ENCODE peak calls at places on chromosome 5, in nine cellular contexts. C is dorsolateral prefrontal cortex; S is caudate nucleus; A is psoas muscle; V is aorta; B is GM12878; I is CD8-positive, alpha-beta T cell; T is lung; J is brain microvascular endothelial cell. M is an unnamed sample.

GRCh38 chr5:3843691-3844090 is 248.1 kb downstream of the IRX1 start:
- DNase-seq in J (no peak), I (no peak), T (no peak), V (no peak), B (no peak), C (no peak), A (no peak), S (no peak), M (no peak)

GRCh38 chr5:98330871-98331270 is 442.6 kb upstream of the RGMB start:
- DNase-seq in C (no peak), S (no peak), J (no peak), I (no peak), V (no peak), A (no peak), T (no peak), B (no peak), M (no peak)

GRCh38 chr5:178069909-178070308 is 43.4 kb upstream of the N4BP3 start:
- DNase-seq in B (no peak), V (no peak), S (no peak), T (no peak), C (no peak), I (no peak), A (no peak), J (peak; percentile 25), M (no peak)

GRCh38 chr5:157554180-157555030 is 21.2 kb downstream of the ADAM19 start:
- DNase-seq in J (no peak), A (no peak), S (no peak), I (no peak), C (no peak), T (no peak), B (peak; percentile 53), V (no peak), M (no peak)

GRCh38 chr5:141951341-141951781 is 6.6 kb downstream of the PCDH12 start:
- DNase-seq in S (no peak), J (no peak), I (no peak), V (no peak), A (no peak), T (no peak), C (no peak), B (no peak), M (no peak)

GRCh38 chr5:157076558-157076957 is 17.6 kb upstream of the HAVCR1 start:
- DNase-seq in B (no peak), T (no peak), A (no peak), I (no peak), S (no peak), J (peak; percentile 29), C (no peak), V (no peak), M (no peak)

GRCh38 chr5:581941-582340 is 30.2 kb upstream of the CEP72 start:
- DNase-seq in A (no peak), B (no peak), I (no peak), T (no peak), J (no peak), C (no peak), S (no peak), V (no peak), M (no peak)

GRCh38 chr5:33810491-33811120 is 81.2 kb downstream of the ADAMTS12 start:
- DNase-seq in T (no peak), V (no peak), J (no peak), S (no peak), A (peak; percentile 24), I (no peak), B (no peak), C (no peak), M (no peak)

GRCh38 chr5:26482817-26483375 is 555.5 kb downstream of the CDH9 start:
- DNase-seq in C (peak; percentile 50), A (no peak), T (peak; percentile 37), S (peak; percentile 4), V (no peak), B (no peak), J (peak; percentile 6), I (no peak), M (peak; percentile 31)

GRCh38 chr5:106171132-106171531 is 1499.6 kb downstream of the EFNA5 start:
- DNase-seq in T (no peak), B (no peak), C (no peak), A (no peak), J (no peak), S (no peak), V (no peak), I (no peak), M (no peak)

GRCh38 chr5:168951341-168951740 is 349.6 kb downstream of the SLIT3 start:
- DNase-seq in S (no peak), V (no peak), I (no peak), J (no peak), A (no peak), C (no peak), B (no peak), T (no peak), M (no peak)

GRCh38 chr5:78232163-78232562 is 62.3 kb downstream of the AP3B1 start:
- DNase-seq in B (no peak), J (no peak), I (no peak), T (no peak), S (no peak), C (no peak), A (no peak), V (no peak), M (no peak)

GRCh38 chr5:131281133-131281867 is 17.4 kb downstream of the CDC42SE2 start:
- DNase-seq in I (no peak), B (no peak), T (no peak), A (no peak), S (no peak), J (no peak), C (no peak), V (no peak), M (no peak)
- H3K27ac ChIP-seq in I (peak overlapping the region; percentile 75), B (peak overlapping the region; percentile 89), T (no peak overlapping the region), A (no peak overlapping the region), S (peak overlapping the region; percentile 15), J (no peak overlapping the region), C (no peak overlapping the region), V (no peak overlapping the region), M (no peak overlapping the region)

DNA sequence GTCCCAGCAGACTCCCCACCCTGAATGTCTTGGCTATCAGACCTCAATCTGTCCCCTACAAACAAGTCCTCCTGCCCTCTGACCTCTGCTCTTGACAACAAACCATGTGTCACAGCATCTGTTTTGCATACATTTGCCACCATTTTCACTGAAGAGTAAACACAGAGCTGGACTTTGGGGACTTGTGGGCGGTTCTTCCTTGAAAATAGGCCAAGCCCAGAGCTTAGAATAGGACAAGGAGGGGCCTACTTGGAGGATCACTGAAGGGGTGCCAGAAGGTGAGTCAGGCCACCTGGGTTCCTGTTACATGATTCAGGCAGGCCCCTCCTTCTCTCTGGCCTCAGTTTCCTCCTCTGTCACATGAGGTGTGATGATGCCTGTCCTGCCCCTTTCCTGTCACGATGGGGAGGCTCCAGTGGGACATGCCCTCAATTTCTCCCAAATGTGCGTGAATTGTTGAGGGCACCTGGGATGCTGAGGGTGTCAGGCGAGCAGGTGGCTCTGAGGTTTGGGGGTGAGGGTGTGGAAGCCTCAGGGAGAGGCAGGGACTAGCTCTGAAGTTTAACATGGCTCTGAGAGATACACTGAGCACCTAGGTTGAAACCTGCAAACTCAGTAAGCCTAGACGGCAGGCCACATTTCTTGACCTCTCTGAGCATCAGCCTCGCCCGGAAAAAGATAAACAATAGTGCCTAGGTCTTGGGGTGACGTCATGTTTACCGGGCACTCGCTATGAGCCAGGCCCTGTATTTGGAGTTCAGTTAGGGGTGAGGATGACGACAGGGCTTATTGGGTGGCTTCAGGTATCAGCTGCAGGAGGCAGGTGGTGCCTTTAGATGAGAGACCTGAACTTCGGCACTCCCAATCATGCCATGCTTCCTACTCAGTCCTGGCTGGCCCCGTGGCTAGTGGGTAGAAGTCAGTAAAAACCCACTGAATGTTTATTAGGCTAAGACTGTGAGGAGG is 107.6 kb upstream of the PITX1 start:
- DNase-seq in B (no peak), C (no peak), S (no peak), J (no peak), T (no peak), V (no peak), A (no peak), I (no peak), M (no peak)
- H3K27ac ChIP-seq in B (no peak overlapping the region), C (no peak overlapping the region), S (no peak overlapping the region), J (no peak overlapping the region), T (no peak overlapping the region), V (no peak overlapping the region), A (no peak overlapping the region), I (no peak overlapping the region), M (no peak overlapping the region)

GRCh38 chr5:80234311-80234948 is 21.4 kb downstream of the SERINC5 start:
- DNase-seq in S (no peak), C (no peak), B (no peak), A (no peak), V (no peak), J (no peak), T (no peak), I (no peak), M (no peak)
- H3K27ac ChIP-seq in S (no peak overlapping the region), C (no peak overlapping the region), B (no peak overlapping the region), A (no peak overlapping the region), V (no peak overlapping the region), J (no peak overlapping the region), T (no peak overlapping the region), I (no peak overlapping the region), M (no peak overlapping the region)

GRCh38 chr5:143338658-143339366 is 64.7 kb downstream of the NR3C1 start:
- DNase-seq in J (peak; percentile 22), S (no peak), I (no peak), B (no peak), T (no peak), A (no peak), C (no peak), V (no peak), M (no peak)

GRCh38 chr5:143343042-143343441 is 60.4 kb downstream of the NR3C1 start:
- DNase-seq in T (no peak), I (no peak), B (no peak), S (no peak), V (no peak), A (no peak), C (no peak), J (no peak), M (no peak)

GRCh38 chr5:143342607-143343006 is 60.9 kb downstream of the NR3C1 start:
- DNase-seq in I (no peak), S (no peak), B (no peak), V (no peak), A (no peak), T (no peak), J (no peak), C (no peak), M (no peak)

GRCh38 chr5:143341807-143342570 is 61.5 kb downstream of the NR3C1 start:
- DNase-seq in T (no peak), B (no peak), S (no peak), C (no peak), I (no peak), J (peak; percentile 60), V (no peak), A (no peak), M (no peak)

DNA sequence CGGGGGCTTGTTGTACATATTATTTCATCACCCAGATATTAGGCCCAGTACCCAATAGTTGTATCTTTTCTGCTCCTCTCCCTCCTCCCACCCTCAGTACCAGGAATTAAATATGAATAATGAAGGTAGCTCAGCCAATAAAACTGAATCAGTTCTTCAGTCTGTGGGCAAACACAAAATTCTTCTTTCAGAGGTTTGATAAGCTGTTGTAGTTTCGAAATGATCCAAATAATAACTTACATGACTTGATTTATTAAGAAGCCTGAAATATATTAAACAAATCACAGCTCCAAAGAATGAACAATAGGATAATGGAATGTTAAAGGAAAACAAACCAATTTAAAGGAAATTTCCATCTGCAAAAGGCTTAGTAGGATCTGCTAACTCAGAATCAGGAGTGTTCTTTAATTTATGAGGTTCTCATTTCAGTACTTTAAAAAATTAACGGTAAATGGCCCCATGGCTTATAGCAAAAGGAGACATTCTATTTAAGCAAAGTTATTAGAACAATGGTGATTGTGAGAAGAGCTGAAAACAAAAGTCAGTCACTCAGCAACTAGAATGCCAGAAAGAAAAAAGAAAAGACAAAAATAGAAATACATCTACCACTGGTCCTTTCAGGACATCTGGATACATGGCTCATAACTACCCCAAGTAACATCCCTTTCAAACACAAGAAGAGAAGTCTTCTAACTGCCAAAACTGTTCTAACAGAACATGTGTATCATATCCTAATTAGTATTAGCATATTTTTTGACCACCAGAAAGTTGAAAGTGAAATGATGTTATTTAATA is 62.4 kb downstream of the NR3C1 start:
- DNase-seq in T (no peak), S (no peak), V (no peak), J (no peak), C (no peak), I (no peak), A (no peak), B (no peak), M (no peak)
- H3K27ac ChIP-seq in T (peak overlapping the region; percentile 78), S (peak overlapping the region; percentile 42), V (no peak overlapping the region), J (peak overlapping the region; percentile 62), C (no peak overlapping the region), I (no peak overlapping the region), A (peak overlapping the region; percentile 65), B (no peak overlapping the region), M (peak overlapping the region; percentile 59)

M was measured in substantia nigra.